ENCODE peak calls at places on chromosomes 11 and 22, in seven cellular contexts. V, F, Q, Z, W, G and O are unnamed samples.

GRCh38 chr11:99176430-99176829 is 155.7 kb downstream of the CNTN5 start:
- DNase-seq in Q (no peak), V (no peak), G (no peak), F (no peak), Z (no peak), W (no peak), O (no peak)

GRCh38 chr11:65386307-65387081 is at the start of gene FRMD8:
- DNase-seq in G (peak; percentile 99), Q (peak; percentile 24), W (no peak), Z (peak; percentile 60), F (peak; percentile 90), V (peak; percentile 99), O (peak; percentile 92)

GRCh38 chr11:62604460-62605130 is 2.9 kb upstream of the MTA2 start:
- DNase-seq in Q (no peak), W (no peak), G (no peak), V (no peak), Z (peak; percentile 62), F (no peak), O (no peak)

GRCh38 chr11:60370811-60371297 is 7.5 kb upstream of the MS4A7 start:
- DNase-seq in Z (peak; percentile 27), V (no peak), F (no peak), G (no peak), Q (no peak), W (no peak), O (peak; percentile 98)

GRCh38 chr11:92475824-92476223 is 251.2 kb downstream of the FAT3 start:
- DNase-seq in F (no peak), V (no peak), W (no peak), Q (no peak), G (no peak), Z (no peak), O (no peak)

GRCh38 chr11:10674991-10675440 is 18.5 kb downstream of the IRAG1 start:
- DNase-seq in Z (no peak), G (no peak), Q (no peak), V (no peak), W (no peak), F (no peak), O (no peak)

GRCh38 chr11:77636738-77637344 is 753 bp downstream of the CLNS1A start:
- DNase-seq in G (peak; percentile 20), F (no peak), W (no peak), Q (no peak), Z (no peak), V (peak; percentile 35), O (peak; percentile 10)

GRCh38 chr11:66221012-66221411 is 47.4 kb upstream of the RAB1B start:
- DNase-seq in W (no peak), Z (no peak), G (no peak), V (no peak), F (no peak), Q (no peak), O (no peak)

GRCh38 chr11:118914178-118914918 is 11.4 kb downstream of the BCL9L start:
- DNase-seq in W (no peak), Q (no peak), Z (peak; percentile 53), F (no peak), G (no peak), V (no peak), O (no peak)

GRCh38 chr11:56521955-56522354 is 21.1 kb downstream of the OR5M11 start:
- DNase-seq in G (no peak), W (no peak), F (peak; percentile 46), Z (peak; percentile 2), V (peak; percentile 2), Q (no peak), O (no peak)

GRCh38 chr22:31475778-31476177 is 13.9 kb downstream of the EIF4ENIF1 start:
- DNase-seq in W (no peak), F (no peak), Q (no peak), G (no peak), Z (no peak), V (no peak), O (no peak)

GRCh38 chr11:19071255-19071654 is 10.7 kb upstream of the MRGPRX2 start:
- DNase-seq in V (peak; percentile 81), F (peak; percentile 75), W (peak; percentile 48), Q (peak; percentile 77), Z (peak; percentile 78), G (peak; percentile 88), O (peak; percentile 14)

GRCh38 chr11:126053340-126054286 is 9.1 kb downstream of the CDON start:
- DNase-seq in W (no peak), Q (no peak), F (no peak), Z (no peak), G (no peak), V (peak; percentile 57), O (no peak)

GRCh38 chr11:63277345-63277943 is 34.0 kb upstream of the SLC22A25 start:
- DNase-seq in V (no peak), Q (no peak), G (no peak), F (no peak), W (no peak), Z (peak; percentile 41), O (peak; percentile 70)

GRCh38 chr11:78742430-78742829 is 167.8 kb upstream of the NARS2 start:
- DNase-seq in F (no peak), Z (no peak), Q (no peak), V (no peak), G (no peak), W (no peak), O (peak; percentile 18)

GRCh38 chr11:94676769-94677168 is 91.4 kb upstream of the AMOTL1 start:
- DNase-seq in Q (no peak), G (no peak), W (no peak), Z (no peak), F (no peak), V (no peak), O (no peak)

GRCh38 chr11:86066606-86067229 is 2.2 kb downstream of the PICALM start:
- DNase-seq in Q (no peak), W (no peak), Z (no peak), G (no peak), F (no peak), V (no peak), O (no peak)

GRCh38 chr11:102400603-102401002 is 52.0 kb downstream of the TMEM123 start:
- DNase-seq in V (no peak), F (no peak), W (no peak), Q (no peak), Z (no peak), G (no peak), O (no peak)

GRCh38 chr22:37442537-37442936 is 15.3 kb upstream of the ELFN2 start:
- DNase-seq in F (no peak), Z (peak; percentile 18), W (no peak), G (no peak), V (no peak), Q (peak; percentile 67), O (no peak)

GRCh38 chr11:31805629-31806185 is 5.4 kb downstream of the PAX6 start:
- DNase-seq in Z (no peak), G (no peak), W (no peak), F (no peak), Q (no peak), V (peak; percentile 48), O (no peak)

GRCh38 chr11:45621541-45621940 is 43.9 kb downstream of the CHST1 start:
- DNase-seq in Z (no peak), Q (no peak), V (no peak), G (no peak), F (no peak), W (no peak), O (no peak)

GRCh38 chr11:43574949-43575915 is 105.3 kb upstream of the HSD17B12 start:
- DNase-seq in W (no peak), V (peak; percentile 83), Q (no peak), G (no peak), F (peak; percentile 69), Z (no peak), O (no peak)
- TF ChIP-seq JUND in W (no peak), V (no peak), Q (no peak), G (no peak), F (no peak), Z (no peak), O (no peak)

GRCh38 chr11:7549681-7550080 is 35.9 kb downstream of the PPFIBP2 start:
- DNase-seq in W (no peak), Z (no peak), F (no peak), V (no peak), G (no peak), Q (no peak), O (no peak)

GRCh38 chr11:7551571-7551970 is 37.8 kb downstream of the PPFIBP2 start:
- DNase-seq in F (no peak), G (no peak), V (no peak), Z (no peak), Q (no peak), W (no peak), O (no peak)

GRCh38 chr11:7548659-7549283 is 35.0 kb downstream of the PPFIBP2 start:
- DNase-seq in Z (peak; percentile 25), W (no peak), F (peak; percentile 73), V (no peak), Q (peak; percentile 16), G (peak; percentile 27), O (no peak)

GRCh38 chr11:7555067-7555699 is 41.4 kb downstream of the PPFIBP2 start:
- DNase-seq in Q (no peak), G (no peak), V (no peak), Z (no peak), W (no peak), F (no peak), O (peak; percentile 57)

DNA sequence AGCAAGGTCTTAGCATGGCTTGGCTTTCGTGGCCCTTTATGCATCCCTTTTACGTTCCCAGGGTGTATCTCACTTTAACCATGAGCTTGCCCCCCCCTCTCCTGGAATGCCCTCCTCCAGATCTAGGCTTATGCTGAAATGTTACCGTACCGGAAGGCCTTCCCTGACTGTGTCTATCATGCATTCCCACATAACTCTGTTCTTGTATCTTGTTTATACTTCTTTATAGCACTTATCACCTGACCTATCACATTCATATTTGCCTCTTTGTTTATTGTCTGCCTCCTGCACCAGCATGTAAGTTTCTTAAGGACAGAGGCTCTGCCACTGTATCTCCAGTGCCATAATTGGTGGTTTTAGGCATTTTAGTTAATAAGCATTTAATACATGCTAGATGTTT is 38.9 kb downstream of the PPFIBP2 start:
- DNase-seq in G (no peak), W (no peak), Q (no peak), Z (no peak), F (no peak), V (no peak), O (no peak)
- TF ChIP-seq JUND in G (no peak), W (no peak), Q (no peak), Z (no peak), F (no peak), V (no peak), O (no peak)

DNA sequence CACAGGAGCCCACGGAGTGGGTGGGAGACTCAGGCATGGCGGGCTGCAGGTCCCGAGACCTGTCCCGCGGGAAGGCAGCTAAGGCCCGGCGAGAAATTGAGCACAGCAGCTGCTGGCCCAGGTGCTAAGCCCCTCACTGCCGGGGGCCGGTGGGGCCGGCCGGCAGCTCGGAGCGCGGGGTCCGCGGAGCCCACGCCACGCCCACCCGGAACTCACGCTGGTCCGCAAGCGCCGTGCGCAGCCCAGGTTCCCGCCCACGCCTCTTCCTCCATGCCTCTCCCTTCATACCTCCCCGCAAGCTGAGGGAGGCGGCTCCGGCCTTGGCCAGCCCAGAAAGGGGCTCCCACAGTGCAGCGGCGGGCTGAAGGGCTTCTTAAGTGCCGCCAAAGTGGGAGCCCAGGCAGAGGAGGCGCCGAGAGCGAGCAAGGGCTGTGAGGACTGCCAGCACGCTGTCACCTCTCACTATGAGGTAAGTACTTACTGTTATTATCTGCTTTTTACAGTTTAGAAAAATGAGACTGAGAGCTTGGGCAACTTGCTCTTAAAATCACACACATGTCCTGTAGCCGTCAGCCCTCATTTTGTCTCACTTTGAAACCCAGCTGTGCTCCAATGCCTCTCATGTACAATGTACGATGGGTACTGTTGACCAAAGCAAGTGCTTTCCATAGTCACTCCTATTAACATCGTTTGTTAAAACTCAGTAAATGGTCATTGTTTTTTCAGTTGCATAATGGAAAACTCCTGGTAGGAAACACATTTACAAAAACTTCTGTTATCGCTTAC is 12.2 kb upstream of the OR10D3 start:
- DNase-seq in G (peak; percentile 71), W (no peak), F (no peak), V (no peak), Q (no peak), Z (no peak), O (peak; percentile 79)
- TF ChIP-seq JUND in G (no peak), W (no peak), F (no peak), V (no peak), Q (no peak), Z (no peak), O (no peak)

GRCh38 chr22:35425971-35426800 is 26.2 kb downstream of the MCM5 start:
- DNase-seq in V (no peak), Q (no peak), G (no peak), Z (no peak), F (no peak), W (no peak), O (no peak)
- TF ChIP-seq JUND in V (no peak), Q (no peak), G (no peak), Z (no peak), F (no peak), W (no peak), O (no peak)